ENCODE peak calls at places on chromosomes 13 and 19, in seven cellular contexts. R is K562, L is HepG2, X is IMR-90, O is neural progenitor cell, E is fibroblast of lung, Y is GM23338. S is an unnamed sample. For H4K20me1 and H3K36me3, the result is how much of the 10 kb centered on the place peaks cover.

GRCh38 chr19:46714523-46715106 is 2.3 kb downstream of the PRKD2 start:
- DNase-seq in R (no peak), L (no peak), X (no peak), O (no peak), E (no peak), Y (no peak), S (peak)

GRCh38 chr19:54114340-54114826 is 1.1 kb downstream of the TFPT start:
- DNase-seq in R (peak), L (no peak), X (peak), O (peak), E (peak), Y (peak), S (peak)

GRCh38 chr19:38035515-38036495 is 128.8 kb downstream of the SIPA1L3 start:
- DNase-seq in R (no peak), L (peak), X (peak), O (no peak), E (no peak), Y (no peak), S (no peak)

GRCh38 chr19:14434157-14434501 is 1.0 kb downstream of the PKN1 start:
- DNase-seq in R (no peak), L (no peak), X (no peak), O (no peak), E (no peak), Y (no peak), S (no peak)

GRCh38 chr13:102091231-102091630 is 310.6 kb downstream of the FGF14 start:
- DNase-seq in R (no peak), L (no peak), X (no peak), O (peak), E (no peak), Y (peak), S (no peak)

GRCh38 chr19:7224205-7224833 is 69.9 kb downstream of the INSR start:
- DNase-seq in R (no peak), L (peak), X (peak), O (no peak), E (peak), Y (no peak), S (peak)

GRCh38 chr13:26497991-26498423 is 59.5 kb upstream of the WASF3 start:
- DNase-seq in R (no peak), L (no peak), X (peak), O (no peak), E (peak), Y (no peak), S (peak)

GRCh38 chr19:51959791-51960190 is 26.8 kb downstream of the ZNF350 start:
- DNase-seq in R (no peak), L (no peak), X (peak), O (no peak), E (no peak), Y (no peak), S (no peak)

GRCh38 chr13:97231118-97231831 is 9.1 kb downstream of the MBNL2 start:
- DNase-seq in R (no peak), L (no peak), X (no peak), O (no peak), E (no peak), Y (no peak), S (no peak)

GRCh38 chr19:13978721-13979191 is 26.4 kb downstream of the DCAF15 start:
- DNase-seq in R (no peak), L (no peak), X (no peak), O (no peak), E (no peak), Y (no peak), S (no peak)

GRCh38 chr13:80888421-80888820 is 547.5 kb upstream of the SPRY2 start:
- DNase-seq in R (no peak), L (no peak), X (no peak), O (no peak), E (no peak), Y (no peak), S (no peak)

GRCh38 chr19:10766681-10767201 is 48.9 kb downstream of the DNM2 start:
- DNase-seq in R (no peak), L (no peak), X (peak), O (no peak), E (peak), Y (no peak), S (peak)

GRCh38 chr19:46739290-46739771 is 6.5 kb upstream of the FKRP start:
- DNase-seq in R (no peak), L (no peak), X (no peak), O (no peak), E (no peak), Y (no peak), S (peak)

GRCh38 chr19:12350890-12351197 is 14.6 kb downstream of the ZNF442 start:
- DNase-seq in R (no peak), L (no peak), X (no peak), O (no peak), E (peak), Y (peak), S (no peak)

GRCh38 chr13:38685974-38686571 is 804 bp upstream of the FREM2 start:
- DNase-seq in R (peak), L (no peak), X (no peak), O (peak), E (peak), Y (peak), S (peak)

GRCh38 chr19:39156230-39156890 is 30.8 kb downstream of the PAK4 start:
- DNase-seq in R (peak), L (no peak), X (peak), O (no peak), E (no peak), Y (no peak), S (peak)

GRCh38 chr13:35514801-35515502 is 38.5 kb upstream of the MAB21L1 start:
- DNase-seq in R (no peak), L (no peak), X (no peak), O (no peak), E (no peak), Y (peak), S (no peak)

GRCh38 chr13:31797154-31797775 is 57.9 kb downstream of the RXFP2 start:
- DNase-seq in R (peak), L (peak), X (peak), O (peak), E (peak), Y (peak), S (peak)

GRCh38 chr13:26310470-26310869 is 56.5 kb downstream of the CDK8 start:
- DNase-seq in R (no peak), L (no peak), X (no peak), O (no peak), E (no peak), Y (no peak), S (no peak)

GRCh38 chr13:24124789-24125476 is 35.6 kb upstream of the SPATA13 start:
- DNase-seq in R (no peak), L (no peak), X (peak), O (peak), E (no peak), Y (peak), S (no peak)

GRCh38 chr19:29006057-29006735 is 206.8 kb downstream of the UQCRFS1 start:
- DNase-seq in R (no peak), L (no peak), X (peak), O (no peak), E (no peak), Y (no peak), S (no peak)

GRCh38 chr19:51094696-51095279 is 12.1 kb upstream of the KLK14 start:
- DNase-seq in R (peak), L (peak), X (no peak), O (peak), E (no peak), Y (peak), S (peak)

GRCh38 chr13:24243311-24243710 is 66.1 kb upstream of the C1QTNF9 start:
- DNase-seq in R (no peak), L (no peak), X (no peak), O (no peak), E (no peak), Y (no peak), S (no peak)

GRCh38 chr19:28598861-28599260 is 614.1 kb downstream of the UQCRFS1 start:
- DNase-seq in R (no peak), L (no peak), X (no peak), O (no peak), E (no peak), Y (no peak), S (no peak)

GRCh38 chr19:8034178-8034525 is 18.4 kb upstream of the CCL25 start:
- DNase-seq in R (no peak), L (no peak), X (no peak), O (no peak), E (no peak), Y (no peak), S (no peak)

GRCh38 chr19:32773126-32773525 is 53.6 kb downstream of the TDRD12 start:
- DNase-seq in R (no peak), L (no peak), X (no peak), O (no peak), E (no peak), Y (no peak), S (no peak)

GRCh38 chr19:15108145-15108844 is 1.1 kb downstream of the SYDE1 start:
- DNase-seq in R (no peak), L (no peak), X (no peak), O (peak), E (no peak), Y (peak), S (peak)

GRCh38 chr19:33040994-33041827 is 23.5 kb downstream of the RHPN2 start:
- DNase-seq in R (no peak), L (peak), X (no peak), O (no peak), E (no peak), Y (no peak), S (peak)

GRCh38 chr13:23901365-23901764 is 4.1 kb upstream of the C1QTNF9B start:
- DNase-seq in R (no peak), L (no peak), X (peak), O (no peak), E (peak), Y (no peak), S (no peak)

GRCh38 chr13:101474419-101474957 is 22.0 kb downstream of the ITGBL1 start:
- DNase-seq in R (no peak), L (no peak), X (peak), O (peak), E (peak), Y (peak), S (no peak)

GRCh38 chr19:40279120-40279551 is 6.0 kb downstream of the AKT2 start:
- DNase-seq in R (no peak), L (no peak), X (peak), O (no peak), E (peak), Y (no peak), S (no peak)

GRCh38 chr19:1274081-1274851 is 1.1 kb upstream of the FAM174C start:
- DNase-seq in R (peak), L (no peak), X (no peak), O (no peak), E (no peak), Y (no peak), S (no peak)

GRCh38 chr19:30169196-30169900 is 202.8 kb upstream of the ZNF536 start:
- DNase-seq in R (no peak), L (no peak), X (no peak), O (no peak), E (no peak), Y (no peak), S (no peak)

GRCh38 chr13:59266478-59267063 is 897.2 kb downstream of the DIAPH3 start:
- DNase-seq in R (no peak), L (no peak), X (no peak), O (no peak), E (no peak), Y (no peak), S (no peak)

GRCh38 chr13:48334534-48335127 is 31.1 kb downstream of the RB1 start:
- DNase-seq in R (peak), L (peak), X (peak), O (peak), E (peak), Y (peak), S (no peak)
- H4K20me1 ChIP-seq in R (under half), L (under half), X (under half), O (under half), E (under half), Y (under half), S (under half)

GRCh38 chr13:65830411-65831172 is 1399.5 kb downstream of the PCDH9 start:
- DNase-seq in R (no peak), L (no peak), X (no peak), O (no peak), E (no peak), Y (no peak), S (no peak)
- H3K36me3 ChIP-seq in R (under half), L (under half), X (under half), O (under half), E (under half), Y (under half), S (under half)

GRCh38 chr13:90622547-90622946 is 724.9 kb upstream of the MIR17HG start:
- DNase-seq in R (no peak), L (no peak), X (no peak), O (no peak), E (no peak), Y (no peak), S (no peak)
- H4K20me1 ChIP-seq in R (under half), L (under half), X (under half), O (under half), E (under half), Y (under half), S (under half)

DNA sequence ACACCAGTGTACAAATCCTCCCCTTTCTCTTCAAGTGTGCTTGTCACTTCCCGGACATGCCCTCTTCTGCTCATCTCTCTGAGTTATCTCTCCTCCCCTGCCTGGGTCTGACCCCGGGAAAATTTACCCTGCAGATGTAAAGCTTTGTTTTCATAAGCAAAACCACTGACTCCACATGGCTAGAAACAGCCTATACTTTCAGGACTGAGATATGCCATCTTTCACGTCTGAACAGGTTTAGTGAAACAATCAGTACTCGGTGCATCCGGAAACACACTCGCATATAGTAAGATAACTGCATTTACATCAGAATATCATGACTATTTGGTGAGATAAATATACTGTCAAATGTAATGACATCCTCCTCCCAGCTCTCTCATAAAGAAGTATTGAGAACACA is 172.8 kb downstream of the EFNB2 start:
- DNase-seq in R (no peak), L (no peak), X (no peak), O (no peak), E (no peak), Y (no peak), S (no peak)
- H3K36me3 ChIP-seq in R (under half), L (under half), X (under half), O (under half), E (under half), Y (under half), S (under half)

DNA sequence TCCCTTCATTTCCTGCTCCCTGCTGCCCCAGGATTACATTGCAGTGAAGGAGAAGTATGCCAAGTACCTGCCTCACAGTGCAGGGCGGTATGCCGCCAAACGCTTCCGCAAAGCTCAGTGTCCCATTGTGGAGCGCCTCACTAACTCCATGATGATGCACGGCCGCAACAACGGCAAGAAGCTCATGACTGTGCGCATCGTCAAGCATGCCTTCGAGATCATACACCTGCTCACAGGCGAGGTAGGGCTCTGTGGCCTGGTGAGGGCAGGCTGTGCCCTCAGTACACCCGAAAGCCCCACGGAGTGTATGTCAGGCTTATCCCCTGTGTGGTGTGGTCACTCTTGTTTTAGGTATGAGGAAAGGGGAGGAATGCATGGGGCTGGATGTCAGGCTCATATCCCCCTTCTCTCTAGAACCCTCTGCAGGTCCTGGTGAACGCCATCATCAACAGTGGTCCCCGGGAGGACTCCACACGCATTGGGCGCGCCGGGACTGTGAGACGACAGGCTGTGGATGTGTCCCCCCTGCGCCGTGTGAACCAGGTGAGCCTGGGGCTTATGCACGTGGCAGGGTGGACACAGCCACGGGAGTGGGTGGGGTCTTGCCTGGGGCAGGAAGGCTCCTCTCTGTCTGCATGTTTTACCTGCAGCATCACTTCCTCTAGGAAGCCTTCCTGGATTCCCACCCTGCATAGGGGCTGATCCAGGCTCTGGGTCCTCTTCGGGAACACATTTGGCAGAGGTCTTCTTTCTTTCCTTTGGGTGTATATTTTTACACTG is 2.3 kb upstream of the RNF225 start:
- DNase-seq in R (no peak), L (no peak), X (no peak), O (no peak), E (no peak), Y (no peak), S (no peak)
- H4K20me1 ChIP-seq in R (under half), L (under half), X (half or more), O (under half), E (under half), Y (under half), S (under half)

DNA sequence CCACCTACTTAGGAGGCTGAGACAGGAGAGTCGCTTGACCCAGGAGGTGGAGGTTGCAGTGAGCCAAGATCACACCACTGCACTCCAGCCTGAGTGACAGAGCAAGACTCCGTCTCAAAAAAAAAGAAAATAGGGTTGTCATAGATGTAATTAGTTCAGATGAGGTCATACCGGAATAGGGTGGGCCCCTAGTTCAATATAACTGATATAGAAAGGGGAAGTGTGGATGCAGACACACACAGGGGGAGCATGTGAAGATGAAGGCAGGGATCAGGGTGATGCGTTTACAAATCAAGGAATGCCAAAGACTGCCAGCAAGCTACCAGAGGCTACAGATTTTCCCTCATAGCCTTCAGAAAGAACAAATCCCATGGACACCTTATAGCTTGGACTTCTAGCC is 24.3 kb upstream of the EEF1AKMT1 start:
- DNase-seq in R (no peak), L (no peak), X (no peak), O (no peak), E (no peak), Y (no peak), S (no peak)
- H3K36me3 ChIP-seq in R (half or more), L (under half), X (under half), O (under half), E (under half), Y (under half), S (under half)

DNA sequence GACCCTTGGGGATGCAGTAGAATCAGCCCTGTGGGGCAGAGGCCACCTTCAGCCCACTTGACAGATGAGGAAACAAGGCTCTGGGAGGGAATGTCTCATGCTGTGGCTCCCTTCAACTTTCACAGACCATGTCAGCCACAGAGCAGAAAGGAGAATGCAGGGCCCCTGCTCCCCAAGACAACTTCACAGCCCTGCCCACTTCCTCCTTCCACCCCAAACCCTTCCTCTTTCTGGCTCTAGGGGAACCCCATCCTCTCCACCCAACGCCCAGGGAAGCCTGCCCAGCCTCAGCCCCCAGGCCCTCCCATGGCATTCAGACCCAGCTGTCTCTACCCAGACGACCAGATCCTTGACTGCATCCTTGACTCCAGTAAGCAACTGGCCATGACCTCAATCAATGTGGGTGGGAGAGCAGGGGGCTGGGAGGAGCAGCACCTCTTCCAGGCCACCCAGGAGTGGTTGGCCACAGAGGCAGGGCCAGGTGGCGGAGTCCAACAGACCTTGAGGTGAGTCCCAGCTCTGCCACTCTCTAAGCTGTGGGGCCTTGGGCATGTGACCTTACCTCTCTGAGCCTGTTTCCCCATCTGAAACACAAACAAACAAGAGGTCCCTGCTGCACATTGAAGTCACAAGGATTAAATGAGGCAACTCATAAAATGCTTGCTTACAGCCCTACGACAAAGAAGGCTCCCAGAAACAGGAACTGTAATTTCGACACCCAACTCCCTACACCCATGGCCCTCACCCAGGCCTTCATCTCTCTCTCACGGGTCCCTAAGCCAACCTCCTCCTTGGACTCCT is 15.8 kb downstream of the DEDD2 start:
- DNase-seq in R (no peak), L (no peak), X (no peak), O (no peak), E (no peak), Y (no peak), S (peak)
- H4K20me1 ChIP-seq in R (under half), L (under half), X (under half), O (half or more), E (under half), Y (under half), S (under half)

S was measured in osteoblast.